ENCODE peak calls at places on chromosomes 2 and 18, in six cellular contexts. One of them, this sample, is unnamed.

GRCh38 chr2:181070119-181070833 is 89.9 kb downstream of the UBE2E3 start:
- DNase-seq in fibroblast of lung: peak; percentile 77
- DNase-seq in lung: no peak
- DNase-seq in brain microvascular endothelial cell: peak; percentile 38
- DNase-seq in IMR-90: peak; percentile 76
- DNase-seq in epithelial cell of esophagus: peak; percentile 81
- DNase-seq in this sample: no peak

GRCh38 chr2:142880275-142880674 is 2.8 kb downstream of the KYNU start:
- DNase-seq in IMR-90: peak; percentile 92
- DNase-seq in lung: no peak
- DNase-seq in brain microvascular endothelial cell: peak; percentile 51
- DNase-seq in epithelial cell of esophagus: peak; percentile 78
- DNase-seq in fibroblast of lung: peak; percentile 86
- DNase-seq in this sample: no peak

GRCh38 chr2:31413876-31414550 is 529 bp downstream of the XDH start:
- DNase-seq in lung: no peak
- DNase-seq in IMR-90: no peak
- DNase-seq in epithelial cell of esophagus: peak; percentile 46
- DNase-seq in fibroblast of lung: no peak
- DNase-seq in brain microvascular endothelial cell: no peak
- DNase-seq in this sample: no peak

GRCh38 chr2:62611820-62612219 is 93.7 kb upstream of the EHBP1 start:
- DNase-seq in lung: no peak
- DNase-seq in epithelial cell of esophagus: no peak
- DNase-seq in brain microvascular endothelial cell: no peak
- DNase-seq in IMR-90: no peak
- DNase-seq in fibroblast of lung: no peak
- DNase-seq in this sample: no peak

GRCh38 chr2:218406949-218407703 is 7.5 kb downstream of the CTDSP1 start:
- DNase-seq in IMR-90: peak; percentile 37
- DNase-seq in epithelial cell of esophagus: peak; percentile 23
- DNase-seq in fibroblast of lung: peak; percentile 56
- DNase-seq in brain microvascular endothelial cell: peak; percentile 27
- DNase-seq in lung: peak; percentile 68
- DNase-seq in this sample: no peak

GRCh38 chr2:73827018-73827417 is 1.7 kb upstream of the STAMBP start:
- DNase-seq in fibroblast of lung: peak; percentile 28
- DNase-seq in lung: no peak
- DNase-seq in epithelial cell of esophagus: peak; percentile 67
- DNase-seq in brain microvascular endothelial cell: peak; percentile 20
- DNase-seq in IMR-90: peak; percentile 51
- DNase-seq in this sample: peak; percentile 34

GRCh38 chr2:148007219-148007900 is 13.2 kb downstream of the ORC4 start:
- DNase-seq in fibroblast of lung: no peak
- DNase-seq in lung: no peak
- DNase-seq in brain microvascular endothelial cell: no peak
- DNase-seq in IMR-90: no peak
- DNase-seq in epithelial cell of esophagus: no peak
- DNase-seq in this sample: no peak

GRCh38 chr2:135743860-135744259 is 2.2 kb downstream of the UBXN4 start:
- DNase-seq in IMR-90: peak; percentile 6
- DNase-seq in brain microvascular endothelial cell: no peak
- DNase-seq in lung: no peak
- DNase-seq in fibroblast of lung: no peak
- DNase-seq in epithelial cell of esophagus: no peak
- DNase-seq in this sample: no peak

GRCh38 chr18:55910328-55910727 is 322.3 kb upstream of the TCF4 start:
- DNase-seq in IMR-90: peak; percentile 26
- DNase-seq in lung: no peak
- DNase-seq in fibroblast of lung: no peak
- DNase-seq in epithelial cell of esophagus: peak; percentile 32
- DNase-seq in brain microvascular endothelial cell: no peak
- DNase-seq in this sample: no peak

GRCh38 chr2:235533616-235534385 is 40.0 kb downstream of the AGAP1 start:
- DNase-seq in IMR-90: no peak
- DNase-seq in lung: no peak
- DNase-seq in epithelial cell of esophagus: no peak
- DNase-seq in brain microvascular endothelial cell: no peak
- DNase-seq in fibroblast of lung: no peak
- DNase-seq in this sample: no peak

GRCh38 chr2:155372969-155373368 is 674.5 kb downstream of the KCNJ3 start:
- DNase-seq in fibroblast of lung: peak; percentile 14
- DNase-seq in IMR-90: no peak
- DNase-seq in lung: no peak
- DNase-seq in epithelial cell of esophagus: peak; percentile 37
- DNase-seq in brain microvascular endothelial cell: no peak
- DNase-seq in this sample: no peak

GRCh38 chr2:25824718-25825117 is 53.6 kb downstream of the ASXL2 start:
- DNase-seq in brain microvascular endothelial cell: no peak
- DNase-seq in epithelial cell of esophagus: no peak
- DNase-seq in lung: no peak
- DNase-seq in fibroblast of lung: no peak
- DNase-seq in IMR-90: no peak
- DNase-seq in this sample: peak; percentile 12
- TF ChIP-seq CTCF in brain microvascular endothelial cell: no peak
- TF ChIP-seq CTCF in epithelial cell of esophagus: no peak
- TF ChIP-seq CTCF in lung: no peak
- TF ChIP-seq CTCF in fibroblast of lung: no peak
- TF ChIP-seq CTCF in IMR-90: no peak
- TF ChIP-seq CTCF in this sample: no peak

DNA sequence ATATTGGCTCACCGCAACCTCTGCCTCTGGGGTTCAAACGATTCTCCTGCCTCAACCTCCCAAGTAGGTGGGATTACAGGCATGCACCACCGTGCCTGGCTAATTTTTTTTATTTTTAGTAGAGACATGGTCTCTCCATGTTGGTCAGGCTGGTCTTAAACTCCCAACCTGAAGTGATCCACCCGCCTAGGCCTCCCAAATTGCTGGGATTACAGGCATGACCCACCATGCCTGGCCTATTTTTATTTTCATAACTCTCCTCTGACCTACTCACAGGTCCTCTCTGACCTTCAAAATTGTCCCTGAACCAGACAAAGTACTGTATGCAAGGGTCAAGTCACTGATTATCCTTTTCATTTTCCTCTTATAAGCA is 16.0 kb upstream of the KLHL23 start:
- DNase-seq in epithelial cell of esophagus: no peak
- DNase-seq in fibroblast of lung: no peak
- DNase-seq in IMR-90: no peak
- DNase-seq in brain microvascular endothelial cell: no peak
- DNase-seq in lung: no peak
- DNase-seq in this sample: no peak
- TF ChIP-seq CTCF in epithelial cell of esophagus: no peak
- TF ChIP-seq CTCF in fibroblast of lung: no peak
- TF ChIP-seq CTCF in IMR-90: no peak
- TF ChIP-seq CTCF in brain microvascular endothelial cell: no peak
- TF ChIP-seq CTCF in lung: no peak
- TF ChIP-seq CTCF in this sample: no peak

GRCh38 chr2:64867253-64867996 is 121.8 kb upstream of the SLC1A4 start:
- DNase-seq in lung: no peak
- DNase-seq in IMR-90: no peak
- DNase-seq in brain microvascular endothelial cell: no peak
- DNase-seq in fibroblast of lung: no peak
- DNase-seq in epithelial cell of esophagus: no peak
- DNase-seq in this sample: no peak

GRCh38 chr2:64863097-64863820 is 125.9 kb upstream of the SLC1A4 start:
- DNase-seq in epithelial cell of esophagus: no peak
- DNase-seq in IMR-90: no peak
- DNase-seq in brain microvascular endothelial cell: no peak
- DNase-seq in fibroblast of lung: no peak
- DNase-seq in lung: no peak
- DNase-seq in this sample: peak; percentile 36

GRCh38 chr2:64865073-64865830 is 123.9 kb upstream of the SLC1A4 start:
- DNase-seq in epithelial cell of esophagus: peak; percentile 76
- DNase-seq in lung: peak; percentile 60
- DNase-seq in brain microvascular endothelial cell: peak; percentile 43
- DNase-seq in IMR-90: peak; percentile 54
- DNase-seq in fibroblast of lung: peak; percentile 46
- DNase-seq in this sample: peak; percentile 93

GRCh38 chr2:64866797-64867196 is 122.4 kb upstream of the SLC1A4 start:
- DNase-seq in fibroblast of lung: peak; percentile 94
- DNase-seq in lung: no peak
- DNase-seq in epithelial cell of esophagus: no peak
- DNase-seq in brain microvascular endothelial cell: peak; percentile 96
- DNase-seq in IMR-90: peak; percentile 98
- DNase-seq in this sample: no peak

DNA sequence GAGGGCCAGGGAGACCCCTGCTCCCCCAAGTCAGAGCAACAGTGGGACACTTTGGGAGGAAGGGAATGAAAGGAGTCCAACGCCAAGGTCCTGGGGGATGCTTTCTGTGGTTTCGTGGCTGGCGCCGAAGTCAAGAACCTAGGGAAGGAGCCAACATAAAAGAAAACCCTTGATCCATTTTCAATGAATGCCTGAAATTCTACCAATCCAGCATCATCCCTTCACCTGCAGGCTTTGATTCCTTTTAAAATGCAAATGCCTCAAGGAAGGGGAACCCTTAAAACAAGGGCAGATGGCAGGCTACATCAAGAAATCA is 123.4 kb upstream of the SLC1A4 start:
- DNase-seq in brain microvascular endothelial cell: no peak
- DNase-seq in IMR-90: no peak
- DNase-seq in fibroblast of lung: no peak
- DNase-seq in epithelial cell of esophagus: no peak
- DNase-seq in lung: no peak
- DNase-seq in this sample: no peak
- TF ChIP-seq CTCF in brain microvascular endothelial cell: no peak
- TF ChIP-seq CTCF in IMR-90: no peak
- TF ChIP-seq CTCF in fibroblast of lung: no peak
- TF ChIP-seq CTCF in epithelial cell of esophagus: no peak
- TF ChIP-seq CTCF in lung: no peak
- TF ChIP-seq CTCF in this sample: no peak

DNA sequence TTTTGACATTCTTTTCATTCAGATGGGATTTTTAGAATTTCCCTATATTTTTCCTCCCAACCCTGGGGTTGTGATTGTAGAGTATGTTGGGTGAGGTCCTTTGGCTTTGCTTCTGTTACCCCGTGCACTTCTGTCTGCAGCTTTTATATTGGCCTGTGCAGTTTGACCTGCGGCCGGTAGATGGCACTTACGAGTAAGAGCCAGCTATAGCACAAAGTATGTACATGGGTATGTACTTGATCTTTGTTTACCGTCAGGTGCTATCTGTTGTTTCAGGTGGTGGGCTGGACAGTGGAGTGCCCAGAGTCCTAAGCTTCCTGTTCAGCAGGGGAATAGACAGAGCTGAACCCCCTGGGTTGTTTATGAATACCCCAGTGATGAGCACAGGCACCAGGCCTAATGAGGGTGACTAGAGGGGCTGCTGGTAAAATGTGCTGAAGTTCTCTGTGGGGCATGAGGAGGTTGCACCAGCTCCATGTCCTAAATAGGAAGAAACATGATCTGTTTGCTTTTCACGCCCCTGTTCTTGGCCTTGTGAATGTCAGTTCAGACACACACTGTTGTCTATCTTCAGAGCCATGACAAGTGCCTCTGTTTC is 58.9 kb upstream of the THUMPD2 start:
- DNase-seq in brain microvascular endothelial cell: peak; percentile 53
- DNase-seq in lung: no peak
- DNase-seq in IMR-90: peak; percentile 42
- DNase-seq in fibroblast of lung: peak; percentile 40
- DNase-seq in epithelial cell of esophagus: peak; percentile 68
- DNase-seq in this sample: peak; percentile 35
- TF ChIP-seq CTCF in brain microvascular endothelial cell: peak; percentile 94
- TF ChIP-seq CTCF in lung: no peak
- TF ChIP-seq CTCF in IMR-90: peak; percentile 74
- TF ChIP-seq CTCF in fibroblast of lung: peak; percentile 94
- TF ChIP-seq CTCF in epithelial cell of esophagus: peak; percentile 91
- TF ChIP-seq CTCF in this sample: peak; percentile 85

GRCh38 chr2:951224-952006 is 766 bp downstream of the SNTG2 start:
- DNase-seq in lung: no peak
- DNase-seq in epithelial cell of esophagus: no peak
- DNase-seq in IMR-90: no peak
- DNase-seq in brain microvascular endothelial cell: no peak
- DNase-seq in fibroblast of lung: no peak
- DNase-seq in this sample: peak; percentile 36

GRCh38 chr2:955829-956731 is 5.4 kb downstream of the SNTG2 start:
- DNase-seq in brain microvascular endothelial cell: no peak
- DNase-seq in lung: no peak
- DNase-seq in IMR-90: no peak
- DNase-seq in fibroblast of lung: no peak
- DNase-seq in epithelial cell of esophagus: no peak
- DNase-seq in this sample: no peak

GRCh38 chr2:953408-953807 is 2.8 kb downstream of the SNTG2 start:
- DNase-seq in IMR-90: no peak
- DNase-seq in fibroblast of lung: no peak
- DNase-seq in lung: no peak
- DNase-seq in brain microvascular endothelial cell: no peak
- DNase-seq in epithelial cell of esophagus: no peak
- DNase-seq in this sample: no peak

GRCh38 chr2:954687-955000 is 4.0 kb downstream of the SNTG2 start:
- DNase-seq in fibroblast of lung: no peak
- DNase-seq in IMR-90: no peak
- DNase-seq in lung: no peak
- DNase-seq in epithelial cell of esophagus: no peak
- DNase-seq in brain microvascular endothelial cell: no peak
- DNase-seq in this sample: no peak

DNA sequence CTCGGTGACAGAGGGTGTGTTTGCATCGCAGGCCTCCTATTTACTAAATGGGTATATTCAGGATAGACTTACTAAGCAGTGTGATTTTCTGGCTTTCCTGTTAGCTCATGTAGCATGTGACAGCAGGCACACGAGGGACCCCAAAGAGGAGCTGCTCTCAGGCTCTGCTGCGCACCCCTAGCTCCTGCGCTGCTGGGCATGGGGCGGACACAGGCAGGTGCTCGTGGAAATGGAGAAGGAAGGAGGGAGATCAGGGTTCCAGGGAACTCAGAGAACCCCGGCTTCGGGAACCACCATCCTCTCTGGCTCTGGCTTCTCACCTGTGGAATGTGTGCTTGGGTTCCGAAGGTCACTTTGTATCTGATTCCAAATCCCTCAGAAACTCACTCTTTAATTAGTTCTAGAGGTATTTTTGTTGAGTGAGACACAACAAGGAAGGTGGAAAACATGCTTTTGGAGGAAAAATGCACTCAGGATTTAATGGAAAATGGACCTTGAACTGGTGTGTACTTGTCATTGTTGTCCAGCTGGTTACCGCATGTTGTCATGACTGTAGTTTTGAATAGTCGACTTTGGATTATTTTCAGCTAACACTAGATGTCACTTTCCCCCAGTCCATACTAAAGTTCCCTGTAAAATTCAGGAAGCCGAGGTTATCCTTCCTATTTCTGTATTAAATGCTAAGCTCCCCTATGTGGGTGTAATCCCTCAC is 3.5 kb downstream of the SNTG2 start:
- DNase-seq in fibroblast of lung: peak; percentile 9
- DNase-seq in lung: no peak
- DNase-seq in epithelial cell of esophagus: no peak
- DNase-seq in brain microvascular endothelial cell: no peak
- DNase-seq in IMR-90: peak; percentile 26
- DNase-seq in this sample: no peak
- TF ChIP-seq CTCF in fibroblast of lung: no peak
- TF ChIP-seq CTCF in lung: no peak
- TF ChIP-seq CTCF in epithelial cell of esophagus: no peak
- TF ChIP-seq CTCF in brain microvascular endothelial cell: peak; percentile 32
- TF ChIP-seq CTCF in IMR-90: peak; percentile 53
- TF ChIP-seq CTCF in this sample: no peak

GRCh38 chr18:75896865-75897264 is 469.4 kb upstream of the SMIM21 start:
- DNase-seq in epithelial cell of esophagus: peak; percentile 1
- DNase-seq in fibroblast of lung: peak; percentile 12
- DNase-seq in IMR-90: no peak
- DNase-seq in brain microvascular endothelial cell: no peak
- DNase-seq in lung: no peak
- DNase-seq in this sample: no peak
- TF ChIP-seq CTCF in epithelial cell of esophagus: peak; percentile 3
- TF ChIP-seq CTCF in fibroblast of lung: no peak
- TF ChIP-seq CTCF in IMR-90: no peak
- TF ChIP-seq CTCF in brain microvascular endothelial cell: no peak
- TF ChIP-seq CTCF in lung: no peak
- TF ChIP-seq CTCF in this sample: no peak

GRCh38 chr2:211033765-211034164 is 477.4 kb downstream of the CPS1 start:
- DNase-seq in IMR-90: no peak
- DNase-seq in fibroblast of lung: peak; percentile 18
- DNase-seq in epithelial cell of esophagus: peak; percentile 30
- DNase-seq in lung: no peak
- DNase-seq in brain microvascular endothelial cell: peak; percentile 11
- DNase-seq in this sample: no peak
- TF ChIP-seq CTCF in IMR-90: no peak
- TF ChIP-seq CTCF in fibroblast of lung: peak; percentile 19
- TF ChIP-seq CTCF in epithelial cell of esophagus: peak; percentile 42
- TF ChIP-seq CTCF in lung: no peak
- TF ChIP-seq CTCF in brain microvascular endothelial cell: peak; percentile 48
- TF ChIP-seq CTCF in this sample: no peak

This sample was measured in GM20000.